ENCODE peak calls at places on chromosomes 2 and 18, in eight cellular contexts. A is GM12864, T is left lung, B is breast epithelium, Z is IMR-90, O is lower lobe of right lung, P is heart left ventricle, F is Panc1. G is an unnamed sample.

GRCh38 chr2:20657522-20658235 is 6.8 kb upstream of the HS1BP3 start:
- DNase-seq in Z (no peak), O (peak), F (no peak), A (no peak), T (peak), P (no peak), B (peak), G (peak)

GRCh38 chr2:229596796-229597195 is 117.6 kb downstream of the DNER start:
- DNase-seq in A (no peak), B (no peak), P (no peak), Z (no peak), T (no peak), O (no peak), F (no peak), G (no peak)

GRCh38 chr2:131552886-131553285 is 25.2 kb downstream of the CCDC74A start:
- DNase-seq in B (no peak), A (no peak), Z (no peak), O (no peak), P (peak), F (no peak), T (peak), G (no peak)

GRCh38 chr18:13181765-13182164 is 36.8 kb upstream of the LDLRAD4 start:
- DNase-seq in P (no peak), O (no peak), B (no peak), T (peak), Z (no peak), A (no peak), F (no peak), G (no peak)

GRCh38 chr2:73870084-73870483 is 22.7 kb upstream of the ACTG2 start:
- DNase-seq in F (no peak), O (no peak), Z (peak), P (no peak), B (no peak), T (no peak), A (no peak), G (no peak)

GRCh38 chr18:58158008-58158407 is 114.0 kb downstream of the NEDD4L start:
- DNase-seq in F (no peak), P (no peak), A (no peak), B (no peak), T (no peak), Z (peak), O (no peak), G (no peak)

GRCh38 chr2:215973954-215974699 is 39.2 kb downstream of the MREG start:
- DNase-seq in O (no peak), Z (no peak), A (no peak), T (no peak), F (no peak), B (no peak), P (no peak), G (no peak)

GRCh38 chr2:2919574-2920365 is 457.8 kb downstream of the EIPR1 start:
- DNase-seq in F (no peak), B (no peak), A (no peak), Z (no peak), O (no peak), T (no peak), P (no peak), G (no peak)

GRCh38 chr2:222318026-222318711 is 19.4 kb upstream of the PAX3 start:
- DNase-seq in O (no peak), T (peak), Z (peak), A (no peak), F (peak), P (peak), B (no peak), G (peak)

GRCh38 chr2:222736301-222736700 is 64.8 kb downstream of the MOGAT1 start:
- DNase-seq in T (no peak), B (no peak), Z (peak), P (no peak), A (no peak), O (no peak), F (no peak), G (no peak)

GRCh38 chr2:230665263-230665691 is 47.4 kb upstream of the CAB39 start:
- DNase-seq in Z (no peak), F (no peak), B (no peak), A (no peak), O (no peak), T (no peak), P (no peak), G (no peak)

GRCh38 chr2:216551234-216551633 is 52.6 kb downstream of the RPL37A start:
- DNase-seq in Z (peak), B (no peak), O (no peak), A (no peak), P (no peak), T (no peak), F (no peak), G (no peak)

GRCh38 chr2:3628800-3629199 is 29.2 kb upstream of the ALLC start:
- DNase-seq in Z (no peak), F (no peak), B (peak), P (no peak), T (peak), O (no peak), A (no peak), G (peak)

GRCh38 chr2:135903650-135904049 is 27.4 kb upstream of the MCM6 start:
- DNase-seq in B (no peak), A (no peak), O (no peak), Z (no peak), P (no peak), F (no peak), T (no peak), G (no peak)

GRCh38 chr2:206635016-206635415 is 7.3 kb upstream of the FAM237A start:
- DNase-seq in O (no peak), B (no peak), T (no peak), P (no peak), F (no peak), A (no peak), Z (no peak), G (no peak)

GRCh38 chr2:220394433-220394832 is 767.0 kb downstream of the SLC4A3 start:
- DNase-seq in O (no peak), A (no peak), B (no peak), P (no peak), T (no peak), F (no peak), Z (peak), G (no peak)

GRCh38 chr2:109422071-109422757 is 191.6 kb downstream of the SEPTIN10 start:
- DNase-seq in F (no peak), T (no peak), B (no peak), P (peak), Z (peak), O (peak), A (no peak), G (no peak)

GRCh38 chr18:49014605-49015267 is 64.0 kb upstream of the SMAD7 start:
- DNase-seq in P (no peak), F (no peak), T (no peak), O (no peak), B (no peak), Z (no peak), A (no peak), G (no peak)

GRCh38 chr2:72993147-72993546 is 75.8 kb downstream of the EMX1 start:
- DNase-seq in T (no peak), Z (peak), B (no peak), A (no peak), O (no peak), F (peak), P (no peak), G (peak)

GRCh38 chr2:20931346-20931745 is 108.4 kb upstream of the LDAH start:
- DNase-seq in T (no peak), B (no peak), Z (no peak), F (no peak), O (no peak), A (no peak), P (no peak), G (no peak)

GRCh38 chr2:239008004-239008403 is 160.1 kb downstream of the TWIST2 start:
- DNase-seq in F (no peak), A (no peak), T (no peak), O (no peak), Z (no peak), B (peak), P (no peak), G (peak)

GRCh38 chr2:204108301-204108700 is 171.7 kb downstream of the ICOS start:
- DNase-seq in A (no peak), Z (no peak), P (no peak), F (no peak), B (no peak), O (no peak), T (no peak), G (no peak)

GRCh38 chr2:237629739-237630138 is 2.4 kb downstream of the LRRFIP1 start:
- DNase-seq in B (no peak), O (no peak), T (no peak), A (no peak), P (no peak), Z (peak), F (no peak), G (no peak)

GRCh38 chr18:8893628-8894231 is 188.4 kb downstream of the MTCL1 start:
- DNase-seq in F (no peak), P (no peak), Z (no peak), A (no peak), B (no peak), O (no peak), T (no peak), G (no peak)

GRCh38 chr18:48222118-48222517 is 187.1 kb downstream of the ZBTB7C start:
- DNase-seq in F (no peak), A (peak), Z (no peak), B (peak), P (no peak), O (peak), T (no peak), G (no peak)

GRCh38 chr2:173568054-173568453 is 213.4 kb downstream of the CDCA7 start:
- DNase-seq in T (no peak), O (no peak), Z (no peak), B (no peak), A (no peak), F (no peak), P (no peak), G (no peak)

GRCh38 chr18:6885992-6886823 is 156.7 kb downstream of the ARHGAP28 start:
- DNase-seq in T (no peak), A (no peak), O (no peak), P (no peak), Z (peak), F (peak), B (no peak), G (no peak)

GRCh38 chr2:105329561-105330495 is at the start of gene TGFBRAP1:
- DNase-seq in A (no peak), Z (peak), T (peak), F (no peak), P (peak), B (no peak), O (peak), G (peak)

GRCh38 chr2:196939381-196939780 is 12.9 kb upstream of the PGAP1 start:
- DNase-seq in O (no peak), Z (peak), F (no peak), A (no peak), T (no peak), B (no peak), P (no peak), G (no peak)

GRCh38 chr2:132670104-132670960 is at the start of gene LYPD1:
- DNase-seq in A (no peak), B (no peak), O (peak), Z (no peak), F (no peak), T (peak), P (no peak), G (peak)

GRCh38 chr2:197075754-197076337 is 149.3 kb upstream of the PGAP1 start:
- DNase-seq in O (no peak), T (no peak), Z (no peak), F (no peak), B (no peak), A (no peak), P (no peak), G (no peak)

GRCh38 chr18:4068552-4069158 is 386.5 kb downstream of the DLGAP1 start:
- DNase-seq in Z (peak), P (no peak), F (peak), T (no peak), A (peak), B (no peak), O (no peak), G (no peak)

GRCh38 chr2:241000831-241001321 is 2.5 kb downstream of the SNED1 start:
- DNase-seq in B (peak), T (no peak), A (no peak), P (peak), Z (no peak), F (no peak), O (peak), G (peak)

GRCh38 chr2:240997856-240998705 is at the start of gene SNED1:
- DNase-seq in P (peak), O (peak), B (peak), A (no peak), F (peak), T (peak), Z (peak), G (peak)

GRCh38 chr2:240998706-240999000 is 235 bp downstream of the SNED1 start:
- DNase-seq in O (no peak), A (no peak), Z (no peak), P (no peak), F (no peak), B (no peak), T (no peak), G (no peak)

GRCh38 chr2:240999873-241000541 is 1.6 kb downstream of the SNED1 start:
- DNase-seq in A (no peak), P (peak), F (no peak), T (no peak), O (peak), B (peak), Z (no peak), G (peak)

DNA sequence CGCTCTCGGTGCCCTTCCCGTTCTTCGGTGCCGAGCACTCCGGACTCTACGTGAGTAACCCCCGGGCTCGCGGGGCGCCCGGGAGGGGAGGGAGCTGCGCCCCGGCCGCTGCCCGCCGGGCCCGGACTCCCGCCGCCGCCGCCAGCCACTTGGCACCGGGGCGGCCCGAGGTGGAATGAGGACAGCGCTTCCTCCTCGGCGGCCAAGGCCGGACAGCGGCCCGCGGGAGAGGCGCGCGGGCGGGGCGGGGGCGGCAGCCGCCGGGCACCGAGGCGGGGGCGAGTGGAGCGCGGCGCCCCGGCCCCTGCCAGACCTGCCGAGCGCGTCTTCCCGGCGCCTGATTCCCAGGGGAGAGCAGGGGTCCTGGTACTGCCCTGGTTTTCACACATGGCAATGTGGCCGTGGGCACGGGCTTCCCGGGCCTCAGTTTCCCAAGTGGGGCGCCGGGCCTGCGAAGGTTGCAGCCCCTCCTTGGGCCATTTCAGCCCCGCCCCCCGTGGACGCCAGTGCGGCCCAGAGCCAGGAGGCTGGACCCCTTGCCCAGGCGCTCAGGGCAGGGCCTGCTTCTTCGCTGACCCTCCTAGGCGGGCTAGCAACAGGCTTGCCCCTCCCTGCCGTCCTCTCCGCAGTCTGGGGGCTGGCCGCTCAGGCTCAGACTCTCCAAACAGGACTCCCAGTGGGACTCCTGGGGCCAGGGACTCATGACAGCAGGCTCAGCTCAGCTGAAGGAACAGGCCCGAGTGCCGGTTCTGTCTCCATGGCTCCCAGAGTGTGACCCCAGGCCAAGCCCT is 778 bp downstream of the SNED1 start:
- DNase-seq in P (no peak), F (no peak), O (peak), T (peak), B (peak), Z (no peak), A (no peak), G (peak)
- H3K4me3 ChIP-seq in P (peak), F (peak), O (peak), T (peak), B (peak), Z (peak), A (no peak), G (peak)

GRCh38 chr2:46985512-46985911 is 69.9 kb upstream of the MCFD2 start:
- DNase-seq in Z (peak), O (no peak), F (no peak), B (no peak), T (peak), P (no peak), A (no peak), G (no peak)
- H3K4me3 ChIP-seq in Z (no peak), O (no peak), F (no peak), B (no peak), T (no peak), P (no peak), A (no peak), G (no peak)

DNA sequence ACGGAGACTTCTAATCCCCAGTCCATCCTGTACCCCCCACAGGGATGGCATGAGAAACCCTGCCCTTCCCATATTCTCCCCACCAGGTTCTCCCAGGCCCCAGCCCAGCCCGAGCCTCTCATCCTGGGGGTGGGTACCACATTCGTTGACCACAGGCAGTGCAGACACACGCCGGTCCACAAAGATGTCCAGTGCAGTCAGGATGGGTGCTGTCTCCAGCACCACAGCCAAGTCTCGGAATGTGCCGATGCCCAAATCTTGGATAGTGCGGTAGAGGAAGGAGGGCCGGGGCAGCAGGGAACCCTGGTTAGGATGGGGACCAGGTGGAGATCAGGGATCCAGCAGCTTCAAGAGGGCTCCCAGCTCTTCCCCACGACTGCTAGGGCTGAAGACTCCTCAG is 4.8 kb downstream of the PRKAG3 start:
- DNase-seq in P (no peak), F (no peak), O (no peak), B (no peak), Z (no peak), A (no peak), T (no peak), G (peak)
- H3K4me3 ChIP-seq in P (no peak), F (no peak), O (no peak), B (no peak), Z (no peak), A (no peak), T (no peak), G (no peak)

GRCh38 chr18:23307567-23308295 is 145.4 kb upstream of the RIOK3 start:
- DNase-seq in F (no peak), O (no peak), P (no peak), A (no peak), B (no peak), Z (peak), T (no peak), G (no peak)

GRCh38 chr18:23306842-23307241 is 146.2 kb upstream of the RIOK3 start:
- DNase-seq in F (no peak), B (no peak), A (no peak), Z (no peak), T (no peak), O (no peak), P (no peak), G (no peak)

GRCh38 chr18:23314672-23315071 is 138.4 kb upstream of the RIOK3 start:
- DNase-seq in T (no peak), Z (no peak), B (no peak), F (no peak), O (no peak), P (no peak), A (no peak), G (no peak)

GRCh38 chr18:23313379-23313778 is 139.7 kb upstream of the RIOK3 start:
- DNase-seq in B (no peak), A (no peak), T (no peak), P (no peak), F (no peak), O (no peak), Z (no peak), G (no peak)

DNA sequence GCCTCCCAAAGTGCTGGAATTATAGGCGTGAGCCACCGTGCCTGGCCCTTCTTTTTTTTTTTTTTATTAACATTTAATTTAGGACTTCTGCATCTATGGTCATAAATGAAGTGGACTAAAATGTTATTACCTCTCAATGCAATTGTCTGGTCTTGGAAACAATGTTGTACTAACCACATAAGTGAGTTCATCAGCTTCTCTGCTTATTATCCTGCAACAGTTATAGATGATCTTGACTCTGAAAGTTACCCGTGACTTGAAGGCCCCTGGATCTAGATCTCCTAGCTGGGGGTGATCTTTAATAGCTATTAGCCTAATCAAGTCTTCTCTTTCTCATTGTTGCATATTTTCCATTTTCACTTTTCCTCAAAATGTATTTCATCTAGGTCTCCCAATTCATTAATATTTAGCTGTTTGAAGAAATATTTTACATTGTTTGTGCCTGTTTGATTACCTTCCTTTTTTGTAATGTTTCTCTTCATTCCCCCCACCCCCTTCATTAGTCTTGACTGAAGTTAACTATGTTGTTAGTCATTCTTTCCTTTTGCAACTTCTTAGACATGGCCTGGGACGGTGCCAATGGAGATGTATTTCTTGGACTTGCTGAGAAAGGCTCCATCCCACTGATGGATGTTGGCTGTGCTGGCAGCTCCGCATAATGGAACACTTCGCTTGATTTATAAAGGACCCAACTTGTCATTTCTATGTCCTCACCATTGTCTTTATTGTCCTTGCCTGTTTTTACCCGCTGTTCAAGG is 141.6 kb upstream of the RIOK3 start:
- DNase-seq in O (no peak), F (no peak), Z (peak), B (no peak), T (no peak), P (no peak), A (no peak), G (no peak)
- H3K4me3 ChIP-seq in O (no peak), F (no peak), Z (no peak), B (no peak), T (no peak), P (no peak), A (no peak), G (no peak)